ENCODE peak calls at places on chromosomes 16 and 17, in nine cellular contexts. P, I, G, Q, F, Y, D, M and J are unnamed samples.

GRCh38 chr17:75130632-75131277 is 787 bp downstream of the NT5C start:
- DNase-seq in P (peak), I (peak), G (peak), Q (peak), F (peak), Y (no peak), D (no peak), M (peak), J (no peak)

GRCh38 chr17:30343741-30344140 is 9.9 kb upstream of the TMIGD1 start:
- DNase-seq in P (no peak), I (no peak), G (no peak), Q (no peak), F (no peak), Y (no peak), D (no peak), M (no peak), J (no peak)

GRCh38 chr16:14013571-14014283 is 57.4 kb upstream of the MRTFB start:
- DNase-seq in P (no peak), I (peak), G (peak), Q (peak), F (peak), Y (no peak), D (peak), M (peak), J (no peak)

GRCh38 chr17:1947229-1947742 is 77.8 kb downstream of the RTN4RL1 start:
- DNase-seq in P (no peak), I (no peak), G (peak), Q (no peak), F (no peak), Y (peak), D (no peak), M (no peak), J (no peak)

GRCh38 chr16:81515281-81515680 is 70.7 kb downstream of the CMIP start:
- DNase-seq in P (no peak), I (no peak), G (no peak), Q (no peak), F (no peak), Y (no peak), D (no peak), M (no peak), J (no peak)

GRCh38 chr17:76562734-76563148 is 22.9 kb downstream of the PRCD start:
- DNase-seq in P (no peak), I (peak), G (peak), Q (peak), F (peak), Y (no peak), D (no peak), M (no peak), J (no peak)

GRCh38 chr16:23013484-23013883 is 135.8 kb downstream of the USP31 start:
- DNase-seq in P (no peak), I (no peak), G (peak), Q (peak), F (peak), Y (no peak), D (no peak), M (no peak), J (no peak)

GRCh38 chr16:49491736-49492089 is 118.1 kb downstream of the C16orf78 start:
- DNase-seq in P (peak), I (no peak), G (peak), Q (no peak), F (no peak), Y (peak), D (no peak), M (peak), J (no peak)

GRCh38 chr17:2189231-2189630 is 114.4 kb downstream of the SMG6 start:
- DNase-seq in P (no peak), I (peak), G (no peak), Q (no peak), F (no peak), Y (no peak), D (no peak), M (no peak), J (no peak)

GRCh38 chr16:4753227-4753626 is 13.7 kb downstream of the ZNF500 start:
- DNase-seq in P (no peak), I (no peak), G (no peak), Q (no peak), F (no peak), Y (no peak), D (no peak), M (no peak), J (no peak)

GRCh38 chr16:31118223-31119155 is 1.0 kb downstream of the KAT8 start:
- DNase-seq in P (no peak), I (peak), G (no peak), Q (peak), F (peak), Y (no peak), D (no peak), M (no peak), J (no peak)

GRCh38 chr17:61426482-61427304 is 25.5 kb upstream of the TBX4 start:
- DNase-seq in P (no peak), I (no peak), G (no peak), Q (no peak), F (no peak), Y (no peak), D (no peak), M (no peak), J (no peak)

GRCh38 chr17:62760888-62761267 is 47.2 kb downstream of the MARCHF10 start:
- DNase-seq in P (no peak), I (no peak), G (no peak), Q (no peak), F (no peak), Y (no peak), D (no peak), M (no peak), J (no peak)

GRCh38 chr16:55732496-55732895 is 76.7 kb downstream of the SLC6A2 start:
- DNase-seq in P (no peak), I (no peak), G (no peak), Q (no peak), F (no peak), Y (no peak), D (no peak), M (no peak), J (peak)

GRCh38 chr17:49522329-49522890 is 27.3 kb downstream of the NGFR start:
- DNase-seq in P (no peak), I (no peak), G (no peak), Q (no peak), F (no peak), Y (no peak), D (no peak), M (no peak), J (no peak)

GRCh38 chr17:1931759-1932579 is 93.2 kb downstream of the RTN4RL1 start:
- DNase-seq in P (peak), I (peak), G (no peak), Q (peak), F (no peak), Y (peak), D (no peak), M (peak), J (no peak)

GRCh38 chr17:70166571-70166970 is 2.8 kb upstream of the KCNJ2 start:
- DNase-seq in P (no peak), I (no peak), G (no peak), Q (no peak), F (no peak), Y (no peak), D (no peak), M (no peak), J (no peak)

GRCh38 chr16:4529085-4530060 is 9.2 kb downstream of the CDIP1 start:
- DNase-seq in P (no peak), I (peak), G (no peak), Q (peak), F (peak), Y (no peak), D (no peak), M (peak), J (no peak)

GRCh38 chr16:62950351-62950750 is 914.1 kb upstream of the CDH8 start:
- DNase-seq in P (no peak), I (no peak), G (no peak), Q (no peak), F (no peak), Y (no peak), D (no peak), M (no peak), J (no peak)

GRCh38 chr17:47316316-47316715 is 7.4 kb upstream of the EFCAB13 start:
- DNase-seq in P (no peak), I (peak), G (no peak), Q (peak), F (peak), Y (no peak), D (no peak), M (no peak), J (no peak)

GRCh38 chr17:62968445-62968923 is 2.4 kb downstream of the TANC2 start:
- DNase-seq in P (no peak), I (peak), G (peak), Q (peak), F (peak), Y (no peak), D (no peak), M (peak), J (no peak)

GRCh38 chr16:81210807-81211206 is 27.7 kb upstream of the BCO1 start:
- DNase-seq in P (no peak), I (no peak), G (peak), Q (no peak), F (no peak), Y (no peak), D (no peak), M (no peak), J (no peak)

GRCh38 chr16:65975049-65975708 is 391.3 kb upstream of the CDH5 start:
- DNase-seq in P (no peak), I (peak), G (peak), Q (peak), F (peak), Y (no peak), D (no peak), M (no peak), J (no peak)

GRCh38 chr16:46885960-46886763 is 2.0 kb downstream of the GPT2 start:
- DNase-seq in P (no peak), I (no peak), G (no peak), Q (peak), F (peak), Y (no peak), D (no peak), M (peak), J (no peak)

GRCh38 chr16:31050280-31051030 is 17.1 kb downstream of the STX4 start:
- DNase-seq in P (no peak), I (no peak), G (no peak), Q (no peak), F (no peak), Y (no peak), D (no peak), M (no peak), J (no peak)

GRCh38 chr17:72121164-72122001 is 563 bp downstream of the SOX9 start:
- DNase-seq in P (peak), I (peak), G (peak), Q (peak), F (peak), Y (peak), D (no peak), M (peak), J (no peak)

GRCh38 chr16:61295311-61295710 is 740.9 kb downstream of the CDH8 start:
- DNase-seq in P (no peak), I (no peak), G (no peak), Q (peak), F (no peak), Y (no peak), D (no peak), M (no peak), J (no peak)

GRCh38 chr16:66720766-66721165 is 24.2 kb upstream of the CMTM4 start:
- DNase-seq in P (no peak), I (no peak), G (no peak), Q (no peak), F (no peak), Y (no peak), D (no peak), M (no peak), J (no peak)

GRCh38 chr17:64056269-64057005 is 36.0 kb upstream of the ICAM2 start:
- DNase-seq in P (no peak), I (no peak), G (no peak), Q (no peak), F (no peak), Y (no peak), D (no peak), M (peak), J (no peak)

GRCh38 chr17:56131431-56131830 is 21.8 kb upstream of the ANKFN1 start:
- DNase-seq in P (no peak), I (peak), G (no peak), Q (no peak), F (no peak), Y (no peak), D (no peak), M (no peak), J (no peak)

GRCh38 chr16:1537763-1538289 is 4.4 kb downstream of the TMEM204 start:
- DNase-seq in P (no peak), I (no peak), G (peak), Q (no peak), F (no peak), Y (peak), D (no peak), M (no peak), J (no peak)

GRCh38 chr17:14580494-14580893 is 279.6 kb downstream of the HS3ST3B1 start:
- DNase-seq in P (no peak), I (no peak), G (no peak), Q (peak), F (no peak), Y (no peak), D (no peak), M (no peak), J (no peak)

GRCh38 chr16:9050102-9050830 is 41.2 kb upstream of the HAPSTR1 start:
- DNase-seq in P (no peak), I (no peak), G (peak), Q (peak), F (peak), Y (no peak), D (no peak), M (no peak), J (no peak)
- TF ChIP-seq CTCF in P (no peak), I (peak), G (peak), Q (peak), F (peak), Y (peak), D (no peak), M (no peak), J (no peak)

GRCh38 chr16:85460983-85461813 is 151.9 kb upstream of the GSE1 start:
- DNase-seq in P (no peak), I (peak), G (peak), Q (peak), F (peak), Y (no peak), D (no peak), M (peak), J (no peak)

GRCh38 chr16:85459529-85460251 is 153.4 kb upstream of the GSE1 start:
- DNase-seq in P (peak), I (no peak), G (no peak), Q (no peak), F (no peak), Y (no peak), D (no peak), M (peak), J (peak)

GRCh38 chr16:85458952-85459351 is 154.2 kb upstream of the GSE1 start:
- DNase-seq in P (no peak), I (no peak), G (no peak), Q (no peak), F (no peak), Y (peak), D (no peak), M (peak), J (no peak)

GRCh38 chr16:85461814-85462404 is 151.2 kb upstream of the GSE1 start:
- DNase-seq in P (peak), I (peak), G (peak), Q (no peak), F (peak), Y (peak), D (no peak), M (no peak), J (no peak)

GRCh38 chr16:85460252-85460982 is 152.7 kb upstream of the GSE1 start:
- DNase-seq in P (no peak), I (peak), G (peak), Q (no peak), F (peak), Y (no peak), D (no peak), M (no peak), J (no peak)
- H3K4me3 ChIP-seq in P (no peak), I (no peak), G (peak), Q (no peak), F (no peak), Y (no peak), D (no peak), M (no peak), J (no peak)

GRCh38 chr17:37358830-37359681 is 16.7 kb upstream of the C17orf78 start:
- DNase-seq in P (peak), I (peak), G (peak), Q (peak), F (peak), Y (peak), D (peak), M (peak), J (peak)
- TF ChIP-seq CTCF in P (no peak), I (no peak), G (no peak), Q (no peak), F (no peak), Y (no peak), D (no peak), M (peak), J (peak)

DNA sequence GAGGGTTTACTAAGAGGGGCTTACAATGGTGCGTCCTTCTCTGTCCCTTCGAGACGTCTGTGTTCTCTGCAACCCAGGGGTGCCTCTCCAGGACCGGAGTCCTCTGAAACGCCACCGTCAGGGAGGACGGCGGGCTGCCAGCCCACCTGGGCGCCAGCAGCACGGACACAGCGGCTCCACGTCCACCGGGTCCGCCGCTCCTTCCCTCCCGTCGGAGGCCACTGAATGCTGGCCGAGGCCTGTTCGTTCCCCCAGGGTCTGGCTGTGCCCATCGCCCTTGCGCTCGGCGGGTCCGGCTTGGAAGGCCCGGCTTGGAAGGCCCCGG is 403 bp downstream of the TEPSIN start:
- DNase-seq in P (no peak), I (no peak), G (no peak), Q (no peak), F (no peak), Y (no peak), D (no peak), M (no peak), J (no peak)
- H3K4me3 ChIP-seq in P (peak), I (peak), G (peak), Q (peak), F (peak), Y (peak), D (peak), M (peak), J (peak)

GRCh38 chr16:29308644-29309546 is 97.6 kb downstream of the NPIPB11 start:
- DNase-seq in P (peak), I (no peak), G (no peak), Q (no peak), F (no peak), Y (no peak), D (no peak), M (no peak), J (no peak)

GRCh38 chr16:29311636-29312344 is 94.7 kb downstream of the NPIPB11 start:
- DNase-seq in P (peak), I (no peak), G (no peak), Q (no peak), F (no peak), Y (no peak), D (no peak), M (no peak), J (no peak)

GRCh38 chr16:29312835-29313558 is 93.5 kb downstream of the NPIPB11 start:
- DNase-seq in P (peak), I (no peak), G (peak), Q (no peak), F (no peak), Y (no peak), D (no peak), M (no peak), J (no peak)

GRCh38 chr16:29313559-29313887 is 93.0 kb downstream of the NPIPB11 start:
- DNase-seq in P (peak), I (no peak), G (no peak), Q (no peak), F (no peak), Y (no peak), D (no peak), M (no peak), J (no peak)

GRCh38 chr16:29310852-29311314 is 95.6 kb downstream of the NPIPB11 start:
- DNase-seq in P (peak), I (peak), G (no peak), Q (no peak), F (no peak), Y (peak), D (no peak), M (peak), J (no peak)
- TF ChIP-seq CTCF in P (no peak), I (peak), G (no peak), Q (peak), F (no peak), Y (peak), D (peak), M (peak), J (no peak)

GRCh38 chr17:36918260-36918691 is 19.0 kb upstream of the LHX1 start:
- DNase-seq in P (no peak), I (peak), G (no peak), Q (no peak), F (peak), Y (no peak), D (no peak), M (no peak), J (no peak)

GRCh38 chr17:36911007-36911406 is 26.3 kb upstream of the LHX1 start:
- DNase-seq in P (no peak), I (no peak), G (no peak), Q (no peak), F (no peak), Y (no peak), D (no peak), M (no peak), J (no peak)

GRCh38 chr17:36910513-36910912 is 26.8 kb upstream of the LHX1 start:
- DNase-seq in P (no peak), I (no peak), G (no peak), Q (no peak), F (no peak), Y (no peak), D (no peak), M (no peak), J (no peak)

GRCh38 chr17:36907407-36907806 is 29.9 kb upstream of the LHX1 start:
- DNase-seq in P (no peak), I (no peak), G (no peak), Q (no peak), F (no peak), Y (no peak), D (no peak), M (no peak), J (no peak)

GRCh38 chr17:36913132-36913531 is 24.1 kb upstream of the LHX1 start:
- DNase-seq in P (no peak), I (no peak), G (no peak), Q (no peak), F (no peak), Y (no peak), D (no peak), M (no peak), J (no peak)
- H3K4me3 ChIP-seq in P (no peak), I (no peak), G (no peak), Q (no peak), F (no peak), Y (no peak), D (no peak), M (no peak), J (no peak)

GRCh38 chr17:3893720-3894116 is 865 bp upstream of the CAMKK1 start:
- DNase-seq in P (no peak), I (no peak), G (no peak), Q (no peak), F (no peak), Y (no peak), D (no peak), M (no peak), J (no peak)

GRCh38 chr17:3894188-3894587 is 1.3 kb upstream of the CAMKK1 start:
- DNase-seq in P (no peak), I (no peak), G (no peak), Q (no peak), F (no peak), Y (no peak), D (no peak), M (peak), J (no peak)

GRCh38 chr17:3895354-3895753 is 2.5 kb upstream of the CAMKK1 start:
- DNase-seq in P (no peak), I (no peak), G (no peak), Q (no peak), F (no peak), Y (no peak), D (no peak), M (peak), J (no peak)

GRCh38 chr17:3896108-3897099 is 3.6 kb upstream of the CAMKK1 start:
- DNase-seq in P (no peak), I (peak), G (peak), Q (no peak), F (no peak), Y (no peak), D (no peak), M (peak), J (no peak)

DNA sequence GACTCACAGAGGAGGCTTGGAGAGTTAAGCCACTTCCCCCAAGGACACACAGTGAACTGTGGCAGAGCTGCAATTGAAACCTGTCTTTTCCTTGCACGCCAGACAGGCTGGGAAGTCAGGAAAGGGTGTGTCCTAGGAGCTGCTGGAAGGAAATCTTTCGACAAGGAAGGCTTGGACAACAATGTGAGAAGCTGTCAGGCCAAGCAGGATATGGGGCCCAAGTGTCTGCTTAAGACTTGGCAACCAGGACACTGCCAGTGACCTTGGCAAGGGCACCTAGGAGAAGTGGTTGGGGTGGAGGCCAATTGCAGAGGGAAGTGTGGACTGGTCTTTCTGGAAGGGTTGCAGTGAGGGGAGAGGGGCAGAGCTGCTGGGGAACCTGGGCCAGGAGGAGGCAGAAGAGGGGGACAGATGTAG is 2.1 kb upstream of the CAMKK1 start:
- DNase-seq in P (no peak), I (peak), G (no peak), Q (peak), F (peak), Y (no peak), D (no peak), M (peak), J (no peak)
- TF ChIP-seq CTCF in P (no peak), I (no peak), G (no peak), Q (no peak), F (no peak), Y (no peak), D (no peak), M (no peak), J (no peak)

GRCh38 chr16:89919535-89920406 is 1.1 kb downstream of the MC1R start:
- DNase-seq in P (no peak), I (no peak), G (no peak), Q (no peak), F (no peak), Y (no peak), D (no peak), M (no peak), J (no peak)

GRCh38 chr16:89922477-89922883 is 662 bp upstream of the TUBB3 start:
- DNase-seq in P (peak), I (peak), G (peak), Q (peak), F (peak), Y (peak), D (peak), M (peak), J (no peak)

GRCh38 chr16:89921699-89922476 is 1.3 kb upstream of the TUBB3 start:
- DNase-seq in P (peak), I (peak), G (peak), Q (peak), F (peak), Y (peak), D (peak), M (peak), J (no peak)

GRCh38 chr16:89920723-89921122 is 2.1 kb downstream of the MC1R start:
- DNase-seq in P (no peak), I (peak), G (no peak), Q (no peak), F (no peak), Y (no peak), D (no peak), M (no peak), J (no peak)

GRCh38 chr16:89921131-89921698 is 1.9 kb upstream of the TUBB3 start:
- DNase-seq in P (no peak), I (no peak), G (peak), Q (no peak), F (no peak), Y (no peak), D (no peak), M (no peak), J (no peak)
- H3K4me3 ChIP-seq in P (no peak), I (peak), G (peak), Q (no peak), F (peak), Y (peak), D (peak), M (no peak), J (no peak)